ENCODE peak calls at places on chromosomes 7 and 10, in nine cellular contexts. F is brain microvascular endothelial cell, P is glutamatergic neuron, Z is left ventricle myocardium inferior, Q is HCT116, X is AG10803, D is psoas muscle, S is HFF-Myc, A is HFFc6. L is an unnamed sample.
A peak's percentile ranks its signal among the peaks of the same experiment; 100 is the strongest.

GRCh38 chr10:122703483-122704448 is 4.1 kb upstream of the C10orf120 start:
- DNase-seq in Q (peak; percentile 47), S (peak; percentile 2), A (peak; percentile 16), Z (peak; percentile 67), P (peak; percentile 85), F (peak; percentile 52), D (peak; percentile 82), X (peak; percentile 62), L (no peak)

GRCh38 chr10:112953075-112953501 is 3.0 kb downstream of the TCF7L2 start:
- DNase-seq in Q (no peak), Z (peak; percentile 33), X (no peak), D (peak; percentile 60), S (no peak), P (peak; percentile 50), F (no peak), A (no peak), L (no peak)

GRCh38 chr10:78473016-78473415 is 439.4 kb downstream of the RPS24 start:
- DNase-seq in Z (no peak), Q (no peak), D (no peak), S (no peak), A (no peak), P (no peak), F (no peak), X (no peak), L (no peak)

GRCh38 chr7:20269726-20270125 is 52.5 kb upstream of the MACC1 start:
- DNase-seq in P (no peak), X (peak; percentile 56), D (no peak), S (no peak), Z (no peak), A (peak; percentile 3), F (peak; percentile 68), Q (no peak), L (no peak)

GRCh38 chr7:91435386-91436059 is 171.3 kb downstream of the FZD1 start:
- DNase-seq in P (no peak), Z (no peak), S (no peak), D (no peak), X (peak; percentile 31), Q (no peak), F (no peak), A (no peak), L (no peak)

GRCh38 chr7:134899729-134900128 is 86.6 kb upstream of the AGBL3 start:
- DNase-seq in F (peak; percentile 56), S (no peak), P (no peak), A (no peak), D (no peak), Z (no peak), Q (peak; percentile 67), X (no peak), L (no peak)

GRCh38 chr10:30840386-30841074 is 191.1 kb downstream of the ZNF438 start:
- DNase-seq in P (no peak), Z (no peak), S (no peak), D (peak; percentile 77), X (peak; percentile 61), A (no peak), Q (no peak), F (no peak), L (no peak)

GRCh38 chr7:27105161-27106122 is 3.0 kb upstream of the HOXA2 start:
- DNase-seq in Z (no peak), D (no peak), Q (no peak), A (no peak), S (no peak), X (no peak), F (no peak), P (no peak), L (no peak)

GRCh38 chr7:134593530-134594392 is 44.9 kb downstream of the AKR1B15 start:
- DNase-seq in X (peak; percentile 92), Z (peak; percentile 76), Q (no peak), S (peak; percentile 44), A (peak; percentile 96), P (no peak), D (peak; percentile 61), F (peak; percentile 72), L (no peak)

GRCh38 chr10:24427678-24428409 is 218.9 kb downstream of the KIAA1217 start:
- DNase-seq in A (no peak), P (no peak), D (no peak), Z (no peak), Q (no peak), X (peak; percentile 93), F (no peak), S (no peak), L (no peak)

GRCh38 chr7:157699357-157700013 is 362.7 kb downstream of the DNAJB6 start:
- DNase-seq in Q (no peak), A (no peak), S (no peak), F (no peak), D (no peak), Z (no peak), X (no peak), P (no peak), L (no peak)

GRCh38 chr10:124596914-124597676 is 135.5 kb downstream of the LHPP start:
- DNase-seq in D (no peak), P (peak; percentile 4), X (no peak), Q (no peak), S (no peak), A (no peak), Z (no peak), F (no peak), L (no peak)

GRCh38 chr7:151658778-151659177 is 139.1 kb upstream of the RHEB start:
- DNase-seq in F (no peak), P (no peak), Q (no peak), A (peak; percentile 4), D (no peak), Z (no peak), X (peak; percentile 31), S (no peak), L (no peak)

GRCh38 chr10:113525713-113526112 is 27.1 kb upstream of the HABP2 start:
- DNase-seq in F (no peak), S (no peak), Z (no peak), X (no peak), P (no peak), A (no peak), D (no peak), Q (no peak), L (no peak)

GRCh38 chr10:44196336-44196735 is 188.6 kb downstream of the CXCL12 start:
- DNase-seq in Z (no peak), A (no peak), D (no peak), X (no peak), Q (no peak), P (no peak), F (no peak), S (no peak), L (no peak)

GRCh38 chr10:108899686-108900085 is 1023.6 kb downstream of the XPNPEP1 start:
- DNase-seq in S (no peak), Q (no peak), D (no peak), F (no peak), P (no peak), Z (no peak), X (no peak), A (no peak), L (no peak)

GRCh38 chr10:77507313-77507712 is 130.3 kb downstream of the KCNMA1 start:
- DNase-seq in Q (no peak), S (no peak), D (no peak), F (no peak), P (no peak), A (peak; percentile 61), X (no peak), Z (no peak), L (no peak)

GRCh38 chr10:73785721-73786511 is 510 bp downstream of the ZSWIM8 start:
- DNase-seq in D (peak; percentile 73), F (peak; percentile 52), Q (no peak), A (peak; percentile 75), S (no peak), Z (no peak), P (peak; percentile 30), X (peak; percentile 50), L (no peak)
- TF ChIP-seq CTCF in D (no peak), F (no peak), Q (peak; percentile 6), A (no peak), S (no peak), Z (no peak), P (no peak), X (no peak), L (no peak)

GRCh38 chr7:43482679-43483252 is 100.1 kb upstream of the STK17A start:
- DNase-seq in A (no peak), S (no peak), X (no peak), Z (no peak), Q (no peak), P (no peak), D (no peak), F (no peak), L (no peak)

GRCh38 chr7:43479543-43479942 is 103.4 kb upstream of the STK17A start:
- DNase-seq in Z (no peak), S (no peak), D (no peak), A (no peak), P (no peak), X (no peak), F (no peak), Q (no peak), L (no peak)

GRCh38 chr7:43479042-43479441 is 103.9 kb upstream of the STK17A start:
- DNase-seq in Q (no peak), Z (no peak), F (no peak), D (no peak), X (no peak), S (no peak), P (no peak), A (no peak), L (no peak)

GRCh38 chr7:43481905-43482678 is 100.8 kb upstream of the STK17A start:
- DNase-seq in A (peak; percentile 65), F (peak; percentile 31), P (no peak), Q (no peak), D (no peak), Z (no peak), S (peak; percentile 5), X (peak; percentile 68), L (no peak)

GRCh38 chr7:43480581-43480980 is 102.3 kb upstream of the STK17A start:
- DNase-seq in X (no peak), F (peak; percentile 59), D (no peak), Q (no peak), Z (no peak), P (no peak), A (no peak), S (no peak), L (no peak)
- TF ChIP-seq CTCF in X (no peak), F (no peak), D (no peak), Q (no peak), Z (no peak), P (no peak), A (no peak), S (no peak), L (no peak)

GRCh38 chr7:50641442-50642405 is 76.5 kb upstream of the DDC start:
- DNase-seq in D (peak; percentile 86), Z (no peak), P (no peak), A (no peak), X (no peak), Q (no peak), S (no peak), F (no peak), L (no peak)
- TF ChIP-seq CTCF in D (peak; percentile 42), Z (peak; percentile 46), P (no peak), A (no peak), X (no peak), Q (peak; percentile 7), S (no peak), F (no peak), L (no peak)

DNA sequence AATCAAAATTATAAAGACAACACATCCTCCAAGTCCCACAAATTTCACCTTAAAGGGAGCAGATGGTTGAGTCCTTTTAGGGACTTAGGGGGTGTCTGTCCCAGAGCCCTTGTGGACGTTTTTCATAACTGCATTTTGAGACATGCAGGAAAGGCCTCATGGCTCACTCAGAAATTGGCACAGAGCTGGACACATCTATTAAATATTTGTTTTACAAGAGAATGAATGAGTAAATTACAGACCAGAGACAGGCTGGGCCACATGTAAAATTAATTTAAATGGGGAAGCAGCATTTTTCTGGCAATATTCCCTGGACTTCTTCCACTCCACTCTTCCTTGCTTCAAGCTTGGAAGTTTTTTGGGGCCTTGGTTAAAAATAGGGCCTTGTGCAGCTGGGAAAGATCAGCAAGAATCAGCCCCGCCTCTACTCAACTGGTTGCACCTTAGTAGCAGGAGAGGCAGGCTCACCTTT is 20.0 kb downstream of the LAMB1 start:
- DNase-seq in F (no peak), Q (no peak), S (no peak), D (no peak), P (no peak), X (peak; percentile 75), Z (no peak), A (no peak), L (no peak)
- TF ChIP-seq CTCF in F (peak; percentile 55), Q (peak; percentile 39), S (peak; percentile 23), D (no peak), P (peak; percentile 44), X (peak; percentile 46), Z (peak; percentile 41), A (peak; percentile 54), L (peak; percentile 15)

L was measured in CD14-positive monocyte.